ENCODE peak calls at places on chromosomes 11 and 22, in six cellular contexts. U is adrenal gland, N is uterus, M is GM23338, E is left ventricle myocardium inferior, Y is fibroblast of lung. W is an unnamed sample.

GRCh38 chr22:46069518-46070214 is 80.7 kb upstream of the PPARA start:
- DNase-seq in M (no peak), E (peak; percentile 84), N (peak; percentile 94), U (peak; percentile 95), Y (peak; percentile 97), W (no peak)

GRCh38 chr11:115164774-115165173 is 339.4 kb downstream of the CADM1 start:
- DNase-seq in E (no peak), M (peak; percentile 61), N (no peak), Y (no peak), U (peak; percentile 37), W (no peak)

GRCh38 chr11:14768789-14769188 is 123.2 kb downstream of the CYP2R1 start:
- DNase-seq in Y (no peak), N (no peak), U (no peak), M (no peak), E (no peak), W (no peak)

GRCh38 chr11:119702261-119702591 is 26.8 kb downstream of the NECTIN1 start:
- DNase-seq in M (no peak), E (no peak), N (no peak), Y (peak; percentile 20), U (no peak), W (no peak)

GRCh38 chr11:11787305-11788066 is 54.3 kb upstream of the USP47 start:
- DNase-seq in N (peak; percentile 82), U (peak; percentile 76), E (peak; percentile 53), Y (peak; percentile 78), M (peak; percentile 86), W (peak; percentile 76)

GRCh38 chr22:31923166-31923565 is 21.2 kb upstream of the YWHAH start:
- DNase-seq in M (no peak), E (peak; percentile 35), U (peak; percentile 50), N (no peak), Y (no peak), W (peak; percentile 49)

GRCh38 chr11:132589802-132590201 is 942.5 kb downstream of the OPCML start:
- DNase-seq in E (no peak), U (no peak), M (no peak), Y (peak; percentile 57), N (no peak), W (no peak)

GRCh38 chr11:56841210-56841810 is 92.8 kb upstream of the OR9G4 start:
- DNase-seq in U (peak; percentile 43), M (peak; percentile 82), E (no peak), Y (peak; percentile 62), N (peak; percentile 21), W (peak; percentile 40)

GRCh38 chr22:48138855-48139254 is 1376.4 kb downstream of the TBC1D22A start:
- DNase-seq in U (no peak), E (no peak), M (no peak), Y (no peak), N (no peak), W (no peak)

GRCh38 chr22:36208934-36209333 is 7.3 kb upstream of the APOL4 start:
- DNase-seq in U (no peak), N (no peak), E (no peak), M (no peak), Y (no peak), W (no peak)

GRCh38 chr11:95341246-95341645 is 110.2 kb upstream of the SESN3 start:
- DNase-seq in Y (peak; percentile 77), M (no peak), N (peak; percentile 30), U (no peak), E (no peak), W (no peak)

GRCh38 chr11:86477495-86478155 is 102.9 kb downstream of the CCDC81 start:
- DNase-seq in Y (no peak), E (no peak), M (no peak), U (no peak), N (peak; percentile 42), W (no peak)

GRCh38 chr11:83257638-83258229 is 28.4 kb downstream of the CCDC90B start:
- DNase-seq in M (no peak), Y (peak; percentile 94), N (no peak), E (no peak), U (peak; percentile 63), W (no peak)

GRCh38 chr11:3617990-3618389 is 23.8 kb downstream of the ART5 start:
- DNase-seq in M (no peak), U (no peak), E (no peak), N (no peak), Y (no peak), W (no peak)

GRCh38 chr11:77883775-77884174 is 62.8 kb downstream of the AAMDC start:
- DNase-seq in Y (peak; percentile 58), N (no peak), U (no peak), M (no peak), E (no peak), W (no peak)

GRCh38 chr11:77879218-77879617 is 58.3 kb downstream of the AAMDC start:
- DNase-seq in N (peak; percentile 47), U (no peak), Y (peak; percentile 73), M (no peak), E (peak; percentile 69), W (peak; percentile 58)

GRCh38 chr11:77884829-77885190 is 63.9 kb downstream of the AAMDC start:
- DNase-seq in E (no peak), N (no peak), Y (no peak), U (no peak), M (no peak), W (no peak)

GRCh38 chr11:77884186-77884828 is 63.4 kb downstream of the AAMDC start:
- DNase-seq in U (no peak), N (no peak), Y (peak; percentile 77), M (no peak), E (no peak), W (no peak)

GRCh38 chr11:77882396-77882795 is 61.5 kb downstream of the AAMDC start:
- DNase-seq in U (no peak), M (no peak), E (no peak), N (no peak), Y (no peak), W (no peak)
- H3K36me3 ChIP-seq in U (no peaks in the 10 kb centered on the region), M (peaks cover 4% of the 10 kb centered on the region), E (peaks cover 67% of the 10 kb centered on the region), N (no peaks in the 10 kb centered on the region), Y (peaks cover 2% of the 10 kb centered on the region), W (peaks cover 30% of the 10 kb centered on the region)

GRCh38 chr11:68844801-68845200 is 3.1 kb upstream of the CPT1A start:
- DNase-seq in E (no peak), N (no peak), U (no peak), Y (no peak), M (no peak), W (no peak)

GRCh38 chr11:68844376-68844775 is 2.7 kb upstream of the CPT1A start:
- DNase-seq in U (no peak), E (no peak), Y (no peak), N (no peak), M (no peak), W (no peak)

GRCh38 chr11:68842427-68843051 is 823 bp upstream of the CPT1A start:
- DNase-seq in N (no peak), Y (no peak), U (no peak), M (no peak), E (no peak), W (no peak)

GRCh38 chr11:68843052-68843561 is 1.4 kb upstream of the CPT1A start:
- DNase-seq in Y (peak; percentile 43), E (no peak), U (no peak), M (peak; percentile 72), N (peak; percentile 54), W (peak; percentile 53)

DNA sequence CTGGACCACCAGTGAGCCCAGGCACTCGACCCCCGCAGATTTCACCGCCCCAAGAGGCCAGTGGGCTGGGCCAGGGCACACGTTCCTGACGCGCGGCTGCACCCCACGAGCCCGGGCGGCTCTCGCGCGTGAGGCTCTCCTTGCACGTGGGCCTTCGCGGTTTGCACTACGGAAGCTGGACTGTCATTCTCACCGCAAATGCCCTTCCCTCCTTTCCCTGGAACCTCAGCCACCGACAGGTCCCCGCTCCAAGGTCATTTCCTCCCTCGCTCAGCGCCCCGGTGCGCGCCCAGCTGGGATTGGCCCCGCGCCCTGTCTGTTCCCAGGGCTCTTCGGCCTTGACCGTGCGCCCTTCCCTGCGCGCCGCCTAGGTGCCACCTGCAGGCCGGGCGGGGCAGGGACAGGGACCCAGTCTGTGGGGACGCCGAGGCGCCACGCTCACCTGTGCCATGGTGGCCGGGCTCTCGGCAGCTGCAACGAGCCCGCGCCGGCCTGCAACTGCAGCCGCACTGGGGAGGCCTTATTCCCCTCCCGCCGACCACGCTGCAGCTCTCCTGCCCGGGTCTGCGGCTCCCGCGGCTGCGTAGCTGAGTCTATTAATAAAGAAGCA is 2.1 kb upstream of the CPT1A start:
- DNase-seq in Y (peak; percentile 15), U (peak; percentile 74), N (peak; percentile 42), M (peak; percentile 92), E (peak; percentile 87), W (peak; percentile 87)
- TF ChIP-seq CTCF in Y (no peak), U (peak; percentile 56), N (peak; percentile 65), M (peak; percentile 47), E (peak; percentile 73), W (peak; percentile 76)

GRCh38 chr11:68430801-68431200 is 29.8 kb upstream of the PPP6R3 start:
- DNase-seq in M (no peak), N (no peak), U (no peak), Y (no peak), E (no peak), W (no peak)

GRCh38 chr11:68436162-68436888 is 24.2 kb upstream of the PPP6R3 start:
- DNase-seq in Y (no peak), M (no peak), E (no peak), U (no peak), N (no peak), W (no peak)

GRCh38 chr11:68432874-68433273 is 27.7 kb upstream of the PPP6R3 start:
- DNase-seq in Y (no peak), E (peak; percentile 61), U (no peak), N (no peak), M (no peak), W (peak; percentile 62)

GRCh38 chr11:68431984-68432600 is 28.5 kb upstream of the PPP6R3 start:
- DNase-seq in N (no peak), E (no peak), M (no peak), Y (no peak), U (no peak), W (no peak)

DNA sequence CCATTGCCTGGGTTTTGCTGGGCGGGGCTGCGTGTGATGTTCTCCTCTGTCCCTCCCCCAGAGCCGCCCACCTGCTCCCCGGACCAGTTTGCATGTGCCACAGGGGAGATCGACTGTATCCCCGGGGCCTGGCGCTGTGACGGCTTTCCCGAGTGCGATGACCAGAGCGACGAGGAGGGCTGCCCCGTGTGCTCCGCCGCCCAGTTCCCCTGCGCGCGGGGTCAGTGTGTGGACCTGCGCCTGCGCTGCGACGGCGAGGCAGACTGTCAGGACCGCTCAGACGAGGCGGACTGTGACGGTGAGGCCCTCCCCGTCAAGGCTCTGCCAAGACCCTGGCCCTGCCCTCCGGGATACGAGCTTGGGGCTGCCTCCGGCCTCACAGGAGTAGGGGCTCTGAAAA is 27.0 kb upstream of the PPP6R3 start:
- DNase-seq in M (no peak), Y (no peak), N (no peak), E (no peak), U (no peak), W (no peak)
- H3K36me3 ChIP-seq in M (peaks cover 6% of the 10 kb centered on the region), Y (no peaks in the 10 kb centered on the region), N (no peaks in the 10 kb centered on the region), E (peaks cover 81% of the 10 kb centered on the region), U (no peaks in the 10 kb centered on the region), W (peaks cover 98% of the 10 kb centered on the region)

DNA sequence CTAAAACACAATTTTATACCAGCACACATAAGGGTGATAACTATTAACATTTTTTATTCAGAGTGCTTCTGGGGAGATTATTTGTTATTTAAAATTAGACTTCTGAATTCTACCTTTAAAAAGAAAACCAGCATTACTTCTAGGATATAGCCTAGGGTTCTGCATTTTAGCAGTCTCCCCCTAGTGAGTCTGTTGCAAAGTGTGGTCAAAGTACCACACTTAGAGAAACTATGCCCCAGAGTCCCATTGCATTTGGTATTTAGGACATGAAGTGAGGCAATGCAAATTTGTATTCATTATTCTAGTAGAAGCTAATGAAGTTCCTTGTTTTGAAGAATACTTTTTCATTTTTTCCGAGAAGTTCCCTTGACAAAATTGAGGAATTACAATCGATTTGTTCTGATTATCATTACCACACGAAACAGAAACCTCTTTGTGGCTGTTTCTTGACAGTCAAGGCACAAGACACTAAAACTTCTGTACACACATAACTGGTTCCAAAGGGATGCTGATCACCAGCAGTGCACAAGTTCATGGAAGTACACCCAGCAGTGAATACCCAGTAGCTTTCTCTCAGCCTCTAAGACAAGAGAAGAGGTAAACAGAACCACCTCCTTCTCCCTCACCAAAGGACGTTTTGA is 27.4 kb upstream of the CCDC34 start:
- DNase-seq in E (no peak), M (peak; percentile 49), N (no peak), U (no peak), Y (no peak), W (no peak)
- TF ChIP-seq CTCF in E (no peak), M (peak; percentile 58), N (no peak), U (no peak), Y (no peak), W (no peak)